ENCODE peak calls at places on chromosomes 4 and X, in four cellular contexts. Z is progenitor cell of endocrine pancreas, W is hypothalamus, Y is fibroblast of the aortic adventitia. Q is an unnamed sample.

GRCh38 chr4:78624048-78624447 is 72.5 kb downstream of the ANXA3 start:
- DNase-seq in Z (no peak), W (no peak), Y (no peak), Q (no peak)

GRCh38 chr4:52866734-52867133 is 4.6 kb downstream of the RASL11B start:
- DNase-seq in Z (no peak), W (no peak), Y (no peak), Q (no peak)

GRCh38 chrX:12138366-12139313 is at the start of gene FRMPD4:
- DNase-seq in Z (peak), W (no peak), Y (peak), Q (no peak)

GRCh38 chr4:8117278-8117682 is 41.3 kb downstream of the ABLIM2 start:
- DNase-seq in Z (no peak), W (no peak), Y (no peak), Q (no peak)

GRCh38 chr4:55321707-55322264 is 24.3 kb upstream of the SRD5A3 start:
- DNase-seq in Z (peak), W (peak), Y (peak), Q (peak)

GRCh38 chr4:80035336-80035735 is 37.7 kb downstream of the ANTXR2 start:
- DNase-seq in Z (no peak), W (no peak), Y (no peak), Q (no peak)

GRCh38 chr4:40182041-40182440 is 14.8 kb upstream of the RHOH start:
- DNase-seq in Z (no peak), W (no peak), Y (no peak), Q (no peak)

GRCh38 chr4:95524722-95525121 is 24.1 kb downstream of the UNC5C start:
- DNase-seq in Z (no peak), W (no peak), Y (no peak), Q (no peak)

GRCh38 chrX:115561605-115562491 is 874 bp downstream of the PLS3 start:
- DNase-seq in Z (peak), W (no peak), Y (peak), Q (peak)

GRCh38 chr4:3369781-3370660 is 71.7 kb upstream of the HGFAC start:
- DNase-seq in Z (no peak), W (no peak), Y (peak), Q (no peak)

GRCh38 chrX:147899715-147900114 is 12.0 kb upstream of the FMR1 start:
- DNase-seq in Z (no peak), W (no peak), Y (no peak), Q (no peak)

GRCh38 chr4:93775551-93775950 is 53.0 kb upstream of the ATOH1 start:
- DNase-seq in Z (no peak), W (no peak), Y (no peak), Q (no peak)

GRCh38 chrX:15202458-15203177 is 67.3 kb downstream of the ASB9 start:
- DNase-seq in Z (no peak), W (no peak), Y (no peak), Q (no peak)

Q was measured in substantia nigra.